ENCODE peak calls at places on chromosomes 12 and 14, in five cellular contexts. O is prostate gland, X is epithelial cell of proximal tubule, W is breast epithelium, M is AG10803. G is an unnamed sample.
A peak's percentile ranks its signal among the peaks of the same experiment; 100 is the strongest.

GRCh38 chr12:132337557-132337956 is 8.2 kb upstream of the GALNT9 start:
- DNase-seq in O (no peak), X (no peak), W (no peak), M (no peak), G (no peak)

GRCh38 chr14:24843494-24843893 is 206.5 kb downstream of the STXBP6 start:
- DNase-seq in O (no peak), X (no peak), W (no peak), M (no peak), G (no peak)

GRCh38 chr14:104298458-104298857 is 160.1 kb downstream of the KIF26A start:
- DNase-seq in O (no peak), X (no peak), W (no peak), M (no peak), G (no peak)

GRCh38 chr14:94615823-94616570 is 3.8 kb downstream of the SERPINA3 start:
- DNase-seq in O (no peak), X (no peak), W (no peak), M (no peak), G (no peak)

GRCh38 chr12:99810718-99811593 is 163.4 kb downstream of the GARIN6 start:
- DNase-seq in O (no peak), X (no peak), W (no peak), M (peak; percentile 29), G (no peak)

GRCh38 chr12:47547077-47547476 is 158.8 kb downstream of the RPAP3 start:
- DNase-seq in O (no peak), X (no peak), W (no peak), M (peak; percentile 51), G (no peak)

GRCh38 chr12:15931590-15932053 is 20.5 kb downstream of the DERA start:
- DNase-seq in O (no peak), X (no peak), W (no peak), M (peak; percentile 18), G (no peak)

GRCh38 chr14:81144811-81145598 is 75.8 kb downstream of the GTF2A1 start:
- DNase-seq in O (no peak), X (no peak), W (no peak), M (no peak), G (no peak)

GRCh38 chr12:110001596-110001995 is 2.4 kb downstream of the ANKRD13A start:
- DNase-seq in O (no peak), X (no peak), W (no peak), M (peak; percentile 87), G (no peak)

GRCh38 chr12:71312767-71313375 is 126.7 kb upstream of the LGR5 start:
- DNase-seq in O (no peak), X (peak; percentile 88), W (no peak), M (no peak), G (no peak)

GRCh38 chr12:114294303-114294685 is 111.7 kb downstream of the TBX5 start:
- DNase-seq in O (no peak), X (no peak), W (no peak), M (peak; percentile 74), G (no peak)

GRCh38 chr14:95085321-95085720 is 72.0 kb downstream of the DICER1 start:
- DNase-seq in O (no peak), X (no peak), W (no peak), M (no peak), G (no peak)

GRCh38 chr14:104895207-104895785 is 29.4 kb upstream of the PLD4 start:
- DNase-seq in O (no peak), X (no peak), W (no peak), M (no peak), G (no peak)

GRCh38 chr14:22545842-22546721 is 42.9 kb downstream of the DAD1 start:
- DNase-seq in O (no peak), X (no peak), W (no peak), M (peak; percentile 64), G (no peak)

GRCh38 chr12:40569626-40570179 is 122.5 kb upstream of the CNTN1 start:
- DNase-seq in O (no peak), X (no peak), W (no peak), M (peak; percentile 3), G (no peak)

GRCh38 chr12:102483466-102483865 is 3.1 kb upstream of the IGF1 start:
- DNase-seq in O (no peak), X (no peak), W (no peak), M (no peak), G (no peak)

GRCh38 chr12:96047621-96048211 is 12.3 kb upstream of the LTA4H start:
- DNase-seq in O (no peak), X (no peak), W (no peak), M (peak; percentile 59), G (no peak)

GRCh38 chr12:3491938-3492867 is 1.2 kb downstream of the PRMT8 start:
- DNase-seq in O (peak; percentile 15), X (no peak), W (peak; percentile 57), M (peak; percentile 38), G (no peak)

GRCh38 chr12:83143937-83144336 is 457.2 kb downstream of the TMTC2 start:
- DNase-seq in O (no peak), X (no peak), W (no peak), M (no peak), G (no peak)

GRCh38 chr12:125996438-125996837 is 931.2 kb downstream of the AACS start:
- DNase-seq in O (no peak), X (no peak), W (no peak), M (no peak), G (no peak)

GRCh38 chr12:104784592-104784991 is 173.5 kb downstream of the SLC41A2 start:
- DNase-seq in O (no peak), X (no peak), W (no peak), M (no peak), G (no peak)

GRCh38 chr12:67721216-67721615 is 72.7 kb downstream of the DYRK2 start:
- DNase-seq in O (no peak), X (no peak), W (no peak), M (no peak), G (no peak)

GRCh38 chr14:54600685-54601084 is 33.8 kb downstream of the SAMD4A start:
- DNase-seq in O (no peak), X (no peak), W (no peak), M (peak; percentile 80), G (no peak)

GRCh38 chr14:51242545-51243490 is 2.8 kb downstream of the TMX1 start:
- DNase-seq in O (no peak), X (no peak), W (no peak), M (no peak), G (no peak)

GRCh38 chr12:105887131-105887530 is 251.6 kb downstream of the NUAK1 start:
- DNase-seq in O (no peak), X (no peak), W (no peak), M (no peak), G (no peak)

GRCh38 chr12:68080577-68080976 is 79.0 kb downstream of the IFNG start:
- DNase-seq in O (no peak), X (no peak), W (no peak), M (no peak), G (no peak)

GRCh38 chr14:36660736-36661505 is 739 bp upstream of the PAX9 start:
- DNase-seq in O (no peak), X (no peak), W (no peak), M (no peak), G (no peak)

GRCh38 chr14:71354142-71354541 is 446.9 kb downstream of the PCNX1 start:
- DNase-seq in O (no peak), X (no peak), W (no peak), M (no peak), G (no peak)

GRCh38 chr14:24695265-24696241 is 61.6 kb upstream of the GZMB start:
- DNase-seq in O (no peak), X (no peak), W (no peak), M (no peak), G (no peak)

GRCh38 chr12:125187780-125188741 is 122.8 kb downstream of the AACS start:
- DNase-seq in O (no peak), X (no peak), W (no peak), M (no peak), G (no peak)

GRCh38 chr12:100061814-100062213 is 77.1 kb upstream of the ANKS1B start:
- DNase-seq in O (no peak), X (no peak), W (no peak), M (no peak), G (no peak)

GRCh38 chr12:14619731-14620501 is 52.2 kb upstream of the PLBD1 start:
- DNase-seq in O (no peak), X (no peak), W (no peak), M (no peak), G (no peak)

GRCh38 chr12:124720019-124720686 is 143.5 kb downstream of the SCARB1 start:
- DNase-seq in O (no peak), X (peak; percentile 86), W (peak; percentile 64), M (peak; percentile 74), G (no peak)

GRCh38 chr14:55874785-55875184 is 243.4 kb upstream of the PELI2 start:
- DNase-seq in O (no peak), X (no peak), W (no peak), M (no peak), G (no peak)

GRCh38 chr12:14273911-14274306 is 91.6 kb upstream of the ATF7IP start:
- DNase-seq in O (no peak), X (no peak), W (no peak), M (peak; percentile 27), G (no peak)

GRCh38 chr14:96104469-96105057 is 65.4 kb downstream of the C14orf132 start:
- DNase-seq in O (no peak), X (peak; percentile 83), W (peak; percentile 67), M (peak; percentile 99), G (peak; percentile 65)

GRCh38 chr12:8088574-8088973 is 6.5 kb downstream of the NECAP1 start:
- DNase-seq in O (no peak), X (no peak), W (no peak), M (no peak), G (no peak)

DNA sequence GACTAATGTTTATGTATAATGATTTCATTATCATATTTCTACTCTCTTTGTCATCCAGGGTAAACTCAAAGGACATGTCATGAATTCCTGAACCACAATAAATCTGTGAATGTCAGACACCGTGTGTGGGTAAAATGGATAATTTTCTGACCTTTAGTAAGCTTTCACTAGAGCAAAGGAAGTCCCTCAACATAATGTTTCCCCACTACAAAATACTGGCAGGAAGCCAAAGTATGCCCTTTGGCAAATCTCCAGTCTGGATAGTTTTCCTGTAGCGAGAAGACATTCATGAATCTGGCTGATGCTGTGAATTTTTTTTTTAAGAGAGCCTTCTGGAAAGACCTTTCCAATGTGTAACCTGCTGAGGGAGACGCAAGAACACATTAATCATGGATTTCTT is 389.6 kb upstream of the DDHD1 start:
- DNase-seq in O (no peak), X (no peak), W (no peak), M (peak; percentile 33), G (no peak)
- TF ChIP-seq CTCF in O (no peak), X (no peak), W (no peak), M (no peak), G (no peak)

GRCh38 chr12:27383429-27384260 is 51.0 kb downstream of the BMAL2 start:
- DNase-seq in O (peak; percentile 38), X (peak; percentile 55), W (peak; percentile 71), M (peak; percentile 85), G (peak; percentile 70)
- TF ChIP-seq CTCF in O (peak; percentile 69), X (peak; percentile 99), W (peak; percentile 65), M (peak; percentile 97), G (no peak)

DNA sequence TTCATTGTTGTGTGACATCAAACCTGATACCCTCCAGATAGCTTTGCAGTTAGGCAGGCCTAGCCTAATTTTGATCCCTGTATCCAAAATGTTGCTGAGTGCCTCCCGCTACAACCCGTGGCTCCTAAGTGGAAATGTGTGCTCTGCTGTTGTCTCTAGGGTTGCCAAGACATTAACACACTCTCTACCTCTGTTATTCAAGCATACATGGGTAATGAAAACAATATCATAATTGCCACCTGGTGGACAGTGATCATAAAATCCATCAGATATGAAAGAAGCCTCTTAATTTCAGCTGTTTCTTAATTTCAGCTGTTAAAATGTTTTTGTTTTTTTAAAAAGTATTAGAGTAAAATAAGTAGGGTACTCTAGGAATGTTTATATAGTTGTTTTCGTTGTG is 93.5 kb downstream of the PLEKHA5 start:
- DNase-seq in O (no peak), X (no peak), W (no peak), M (no peak), G (no peak)
- TF ChIP-seq CTCF in O (no peak), X (peak; percentile 35), W (no peak), M (peak; percentile 35), G (no peak)

GRCh38 chr12:62582065-62582366 is 115.4 kb downstream of the MON2 start:
- DNase-seq in O (no peak), X (no peak), W (no peak), M (no peak), G (no peak)
- TF ChIP-seq CTCF in O (no peak), X (no peak), W (no peak), M (no peak), G (no peak)